ENCODE peak calls at places on chromosomes 16 and 17, in four cellular contexts. S is HuH-7.5; H is cardiac muscle cell; R is CD4-positive, alpha-beta memory T cell. B is an unnamed sample.

GRCh38 chr16:15899538-15900100 is 11.2 kb upstream of the CEP20 start:
- DNase-seq in S (peak), H (no peak), R (no peak), B (peak)

GRCh38 chr16:78311831-78312230 is 212.4 kb downstream of the WWOX start:
- DNase-seq in S (no peak), H (no peak), R (no peak), B (no peak)

GRCh38 chr16:23679274-23679985 is 741 bp downstream of the PLK1 start:
- DNase-seq in S (peak), H (peak), R (no peak), B (peak)

GRCh38 chr16:69141936-69142335 is 9.5 kb downstream of the UTP4 start:
- DNase-seq in S (no peak), H (no peak), R (no peak), B (no peak)

GRCh38 chr16:84810518-84811273 is 9.1 kb upstream of the CRISPLD2 start:
- DNase-seq in S (no peak), H (no peak), R (peak), B (no peak)

GRCh38 chr17:18004901-18005305 is 32.2 kb downstream of the DRC3 start:
- DNase-seq in S (peak), H (no peak), R (no peak), B (peak)

GRCh38 chr17:77097772-77098171 is 43.0 kb upstream of the SEC14L1 start:
- DNase-seq in S (no peak), H (no peak), R (no peak), B (no peak)

GRCh38 chr17:17694229-17695081 is 13.2 kb downstream of the RAI1 start:
- DNase-seq in S (peak), H (peak), R (peak), B (peak)

GRCh38 chr17:38558751-38559024 is 47.1 kb downstream of the SRCIN1 start:
- DNase-seq in S (no peak), H (no peak), R (no peak), B (peak)

GRCh38 chr17:17242246-17242645 is 5.3 kb upstream of the FLCN start:
- DNase-seq in S (no peak), H (no peak), R (no peak), B (no peak)

GRCh38 chr17:43467981-43468541 is 15.7 kb upstream of the DHX8 start:
- DNase-seq in S (no peak), H (no peak), R (no peak), B (no peak)

GRCh38 chr16:83138976-83139690 is 512.4 kb downstream of the CDH13 start:
- DNase-seq in S (no peak), H (no peak), R (no peak), B (no peak)

GRCh38 chr17:79534111-79534510 is 76.7 kb downstream of the RBFOX3 start:
- DNase-seq in S (no peak), H (no peak), R (no peak), B (no peak)

GRCh38 chr16:64982581-64982980 is 139.3 kb downstream of the CDH11 start:
- DNase-seq in S (no peak), H (no peak), R (no peak), B (no peak)

GRCh38 chr17:19262650-19263620 is 25.8 kb downstream of the EPN2 start:
- DNase-seq in S (no peak), H (no peak), R (no peak), B (no peak)

GRCh38 chr16:11748404-11749254 is 6.0 kb upstream of the TXNDC11 start:
- DNase-seq in S (no peak), H (no peak), R (no peak), B (no peak)

GRCh38 chr16:58732545-58733247 is 1.4 kb downstream of the GOT2 start:
- DNase-seq in S (no peak), H (no peak), R (no peak), B (no peak)

GRCh38 chr17:37026534-37026875 is 77.8 kb downstream of the AATF start:
- DNase-seq in S (no peak), H (no peak), R (no peak), B (no peak)